ENCODE peak calls at places on chromosome 22, in ten cellular contexts. U is choroid plexus epithelial cell, T is fibroblast of lung, P is astrocyte of the cerebellum, C is nephron progenitor cell, J is GM12865, M is astrocyte of the spinal cord, K is body of pancreas, H is lower leg skin, W is sigmoid colon. Q is an unnamed sample.
A peak's percentile ranks its signal among the peaks of the same experiment; 100 is the strongest.

GRCh38 chr22:43504666-43505261 is 93.0 kb downstream of the MPPED1 start:
- DNase-seq in W (no peak), C (no peak), H (no peak), U (no peak), K (no peak), P (no peak), M (no peak), J (no peak), T (no peak), Q (no peak)

GRCh38 chr22:31148516-31148915 is 8.2 kb upstream of the PLA2G3 start:
- DNase-seq in K (no peak), T (peak; percentile 54), J (no peak), H (no peak), P (no peak), W (no peak), C (no peak), U (peak; percentile 77), M (peak; percentile 57), Q (no peak)

GRCh38 chr22:36486619-36487384 is 5.4 kb upstream of the TXN2 start:
- DNase-seq in J (peak; percentile 55), K (peak; percentile 67), H (no peak), W (no peak), T (peak; percentile 61), U (peak; percentile 75), C (peak; percentile 67), M (peak; percentile 50), P (no peak), Q (peak; percentile 37)

GRCh38 chr22:28773461-28773867 is 969 bp downstream of the CCDC117 start:
- DNase-seq in M (peak; percentile 52), T (peak; percentile 39), P (no peak), H (no peak), U (peak; percentile 45), W (no peak), J (peak; percentile 76), K (no peak), C (no peak), Q (no peak)

GRCh38 chr22:45224988-45225731 is 15.5 kb downstream of the KIAA0930 start:
- DNase-seq in J (no peak), W (no peak), P (no peak), U (no peak), T (no peak), H (no peak), K (no peak), C (no peak), M (no peak), Q (no peak)

GRCh38 chr22:41238570-41239442 is 1.9 kb downstream of the CHADL start:
- DNase-seq in J (no peak), C (no peak), K (no peak), W (no peak), P (no peak), U (no peak), H (no peak), T (no peak), M (no peak), Q (no peak)

GRCh38 chr22:49368976-49369725 is 458.5 kb downstream of the BRD1 start:
- DNase-seq in K (no peak), H (peak; percentile 72), C (no peak), J (no peak), U (no peak), W (peak; percentile 63), P (no peak), T (no peak), M (no peak), Q (no peak)

GRCh38 chr22:45504703-45505341 is 2.1 kb downstream of the FBLN1 start:
- DNase-seq in J (no peak), T (peak; percentile 63), W (no peak), U (peak; percentile 55), H (no peak), K (peak; percentile 17), P (no peak), M (peak; percentile 59), C (peak; percentile 41), Q (no peak)

GRCh38 chr22:32590556-32590955 is 115.9 kb downstream of the FBXO7 start:
- DNase-seq in H (no peak), U (peak; percentile 58), M (peak; percentile 4), K (no peak), J (no peak), W (no peak), P (no peak), C (no peak), T (peak; percentile 84), Q (no peak)

GRCh38 chr22:30763815-30764686 is 69.4 kb downstream of the OSBP2 start:
- DNase-seq in T (peak; percentile 84), P (peak; percentile 76), J (peak; percentile 75), M (peak; percentile 77), U (peak; percentile 92), C (peak; percentile 60), W (no peak), K (peak; percentile 55), H (no peak), Q (peak; percentile 74)

GRCh38 chr22:37133304-37134018 is 16.3 kb downstream of the IL2RB start:
- DNase-seq in W (no peak), M (no peak), J (no peak), C (no peak), T (no peak), K (no peak), P (no peak), H (no peak), U (no peak), Q (no peak)

GRCh38 chr22:43812149-43812842 is at the start of gene EFCAB6:
- DNase-seq in C (peak; percentile 94), W (peak; percentile 96), T (peak; percentile 94), P (peak; percentile 78), K (peak; percentile 96), J (peak; percentile 95), M (peak; percentile 91), U (peak; percentile 96), H (peak; percentile 98), Q (peak; percentile 94)

GRCh38 chr22:36641902-36642640 is 61.5 kb downstream of the CACNG2 start:
- DNase-seq in T (peak; percentile 21), K (no peak), M (no peak), J (no peak), C (no peak), H (no peak), U (peak; percentile 22), P (no peak), W (no peak), Q (no peak)

GRCh38 chr22:46052331-46052771 is 75.4 kb upstream of the WNT7B start:
- DNase-seq in K (peak; percentile 37), H (peak; percentile 86), P (no peak), U (peak; percentile 36), T (no peak), W (peak; percentile 72), J (no peak), M (peak; percentile 7), C (no peak), Q (no peak)

GRCh38 chr22:35337932-35338331 is 38.2 kb downstream of the TOM1 start:
- DNase-seq in T (no peak), U (no peak), W (no peak), M (no peak), C (no peak), H (no peak), J (peak; percentile 45), P (no peak), K (no peak), Q (no peak)
- TF ChIP-seq CTCF in T (no peak), U (peak; percentile 15), W (no peak), M (no peak), C (no peak), H (no peak), J (peak; percentile 33), P (no peak), K (no peak), Q (no peak)

GRCh38 chr22:42271906-42272305 is 1.5 kb upstream of the TCF20 start:
- DNase-seq in M (no peak), W (peak; percentile 36), P (no peak), C (no peak), H (peak; percentile 59), U (no peak), K (no peak), J (no peak), T (no peak), Q (no peak)
- TF ChIP-seq CTCF in M (no peak), W (no peak), P (no peak), C (no peak), H (no peak), U (no peak), K (no peak), J (no peak), T (no peak), Q (no peak)

DNA sequence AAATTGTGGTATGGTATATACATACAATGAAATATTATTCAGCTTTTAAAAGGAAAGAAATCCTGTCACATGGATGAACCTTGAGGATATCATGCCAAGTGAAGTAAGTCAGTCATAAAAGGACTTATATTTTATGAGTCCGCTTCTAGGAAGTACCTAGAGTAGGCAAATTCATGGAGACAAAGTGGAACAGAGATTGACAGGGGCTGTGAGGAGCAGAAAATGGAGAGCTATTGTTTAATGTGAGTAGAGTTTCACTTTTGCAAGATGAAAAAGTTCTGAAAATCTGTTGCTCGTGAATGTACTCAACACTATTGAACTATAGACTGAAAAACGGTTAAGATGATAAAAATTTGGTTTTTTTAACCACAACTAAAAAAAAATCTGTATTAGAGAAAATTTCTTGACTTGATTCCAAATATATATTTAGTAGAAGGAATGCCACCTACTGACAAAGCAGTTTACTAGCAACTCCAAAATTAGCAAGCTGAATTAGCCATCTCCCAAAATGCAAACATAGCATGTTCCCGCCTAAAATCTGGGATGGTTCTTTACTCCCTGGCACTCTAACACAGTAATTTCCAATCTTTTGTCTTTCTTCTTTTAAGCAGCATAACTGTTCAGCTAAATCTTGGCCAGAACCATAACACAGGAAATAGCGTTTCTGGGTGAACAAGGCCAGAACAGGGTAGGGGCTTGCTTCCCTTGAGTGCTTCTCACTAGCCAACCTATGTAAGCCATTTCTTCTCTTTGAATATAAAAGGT is 1.5 kb downstream of the UFD1 start:
- DNase-seq in J (peak; percentile 22), U (peak; percentile 41), T (peak; percentile 50), M (peak; percentile 21), C (no peak), W (no peak), K (no peak), H (no peak), P (no peak), Q (no peak)
- TF ChIP-seq CTCF in J (no peak), U (peak; percentile 34), T (peak; percentile 31), M (peak; percentile 17), C (no peak), W (no peak), K (no peak), H (no peak), P (peak; percentile 29), Q (no peak)

GRCh38 chr22:39528080-39528661 is 4.4 kb downstream of the RPS19BP1 start:
- DNase-seq in H (no peak), C (no peak), J (peak; percentile 80), T (no peak), W (no peak), K (no peak), P (no peak), U (no peak), M (no peak), Q (no peak)

GRCh38 chr22:39530692-39531331 is 1.7 kb downstream of the RPS19BP1 start:
- DNase-seq in H (no peak), U (peak; percentile 74), K (no peak), C (no peak), W (no peak), P (no peak), J (peak; percentile 67), T (peak; percentile 54), M (peak; percentile 36), Q (peak; percentile 35)

GRCh38 chr22:39530136-39530535 is 2.4 kb downstream of the RPS19BP1 start:
- DNase-seq in U (no peak), P (no peak), C (no peak), K (no peak), H (no peak), J (no peak), T (no peak), W (no peak), M (no peak), Q (no peak)

GRCh38 chr22:39528681-39529486 is 3.7 kb downstream of the RPS19BP1 start:
- DNase-seq in M (peak; percentile 93), C (peak; percentile 93), W (peak; percentile 96), H (peak; percentile 98), P (peak; percentile 85), K (peak; percentile 93), T (peak; percentile 94), U (peak; percentile 97), J (peak; percentile 98), Q (peak; percentile 92)

GRCh38 chr22:39529487-39529851 is 3.1 kb downstream of the RPS19BP1 start:
- DNase-seq in M (no peak), W (no peak), U (no peak), K (no peak), T (no peak), C (no peak), J (no peak), H (no peak), P (no peak), Q (no peak)
- TF ChIP-seq CTCF in M (no peak), W (no peak), U (no peak), K (no peak), T (no peak), C (no peak), J (no peak), H (no peak), P (no peak), Q (no peak)